ENCODE peak calls at places on chromosome X, in seven cellular contexts. D, T, I, O, F, A and B are unnamed samples.

GRCh38 chrX:20205927-20206708 is 60.6 kb downstream of the RPS6KA3 start:
- DNase-seq in D (no peak), T (no peak), I (no peak), O (no peak), F (peak), A (no peak), B (peak)

GRCh38 chrX:78513996-78514745 is 145.0 kb downstream of the RTL3 start:
- DNase-seq in D (no peak), T (no peak), I (peak), O (no peak), F (no peak), A (no peak), B (no peak)

GRCh38 chrX:66638591-66639500 is at the start of gene EDA2R:
- DNase-seq in D (peak), T (peak), I (peak), O (no peak), F (peak), A (peak), B (peak)

GRCh38 chrX:118872102-118872566 is 48.5 kb downstream of the ZCCHC12 start:
- DNase-seq in D (no peak), T (no peak), I (no peak), O (no peak), F (no peak), A (no peak), B (no peak)

GRCh38 chrX:70166601-70167590 is 10.4 kb upstream of the DGAT2L6 start:
- DNase-seq in D (peak), T (no peak), I (no peak), O (no peak), F (no peak), A (no peak), B (no peak)

GRCh38 chrX:39886282-39886681 is 211.5 kb downstream of the BCOR start:
- DNase-seq in D (no peak), T (no peak), I (no peak), O (no peak), F (no peak), A (no peak), B (no peak)

GRCh38 chrX:129360175-129360574 is 163.1 kb downstream of the SMARCA1 start:
- DNase-seq in D (no peak), T (no peak), I (peak), O (no peak), F (no peak), A (no peak), B (peak)

GRCh38 chrX:5458300-5458699 is 770.4 kb downstream of the NLGN4X start:
- DNase-seq in D (no peak), T (no peak), I (peak), O (no peak), F (no peak), A (no peak), B (no peak)

GRCh38 chrX:21638311-21638710 is 19.8 kb downstream of the KLHL34 start:
- DNase-seq in D (peak), T (no peak), I (no peak), O (no peak), F (no peak), A (no peak), B (no peak)

GRCh38 chrX:149638860-149639259 is 7.3 kb upstream of the TMEM185A start:
- DNase-seq in D (no peak), T (no peak), I (no peak), O (no peak), F (no peak), A (no peak), B (no peak)

GRCh38 chrX:155957843-155958242 is 39.7 kb upstream of the IL9R start:
- DNase-seq in D (no peak), T (no peak), I (no peak), O (no peak), F (no peak), A (no peak), B (no peak)

GRCh38 chrX:129653985-129654651 is 638 bp downstream of the APLN start:
- DNase-seq in D (no peak), T (no peak), I (no peak), O (no peak), F (no peak), A (peak), B (no peak)

GRCh38 chrX:78092296-78092695 is 11.8 kb upstream of the PGK1 start:
- DNase-seq in D (no peak), T (no peak), I (peak), O (no peak), F (peak), A (no peak), B (no peak)

GRCh38 chrX:46710927-46711623 is 47.8 kb downstream of the SLC9A7 start:
- DNase-seq in D (no peak), T (no peak), I (peak), O (no peak), F (no peak), A (no peak), B (no peak)

GRCh38 chrX:3516051-3516541 is 169.6 kb upstream of the MXRA5 start:
- DNase-seq in D (no peak), T (no peak), I (no peak), O (no peak), F (no peak), A (no peak), B (no peak)

GRCh38 chrX:31633349-31633748 is 561.5 kb upstream of the FTHL17 start:
- DNase-seq in D (no peak), T (no peak), I (no peak), O (no peak), F (no peak), A (no peak), B (no peak)

GRCh38 chrX:117957128-117957527 is 159.5 kb downstream of the KLHL13 start:
- DNase-seq in D (no peak), T (no peak), I (no peak), O (no peak), F (no peak), A (no peak), B (no peak)

GRCh38 chrX:17706676-17707075 is 30.6 kb upstream of the SCML1 start:
- DNase-seq in D (peak), T (no peak), I (no peak), O (no peak), F (no peak), A (no peak), B (no peak)

GRCh38 chrX:134810211-134810610 is 151.9 kb upstream of the PLAC1 start:
- DNase-seq in D (no peak), T (no peak), I (no peak), O (no peak), F (no peak), A (no peak), B (no peak)

GRCh38 chrX:14779589-14779988 is 93.3 kb downstream of the FANCB start:
- DNase-seq in D (no peak), T (no peak), I (no peak), O (no peak), F (no peak), A (no peak), B (no peak)

GRCh38 chrX:10156199-10157031 is at the start of gene CLCN4:
- DNase-seq in D (no peak), T (peak), I (peak), O (no peak), F (peak), A (peak), B (peak)

GRCh38 chrX:124736553-124737240 is 390.3 kb downstream of the SH2D1A start:
- DNase-seq in D (no peak), T (peak), I (peak), O (no peak), F (no peak), A (no peak), B (no peak)

GRCh38 chrX:130786030-130786429 is 117.0 kb downstream of the ENOX2 start:
- DNase-seq in D (no peak), T (no peak), I (no peak), O (no peak), F (no peak), A (no peak), B (no peak)

GRCh38 chrX:39460491-39460890 is 637.3 kb downstream of the BCOR start:
- DNase-seq in D (no peak), T (no peak), I (no peak), O (no peak), F (no peak), A (no peak), B (no peak)

GRCh38 chrX:22246620-22247019 is 26.1 kb upstream of the CBLL2 start:
- DNase-seq in D (peak), T (no peak), I (no peak), O (no peak), F (no peak), A (no peak), B (no peak)

GRCh38 chrX:136219893-136220292 is 31.3 kb downstream of the MAP7D3 start:
- DNase-seq in D (no peak), T (no peak), I (no peak), O (no peak), F (no peak), A (no peak), B (no peak)

GRCh38 chrX:45142185-45142584 is 58.5 kb downstream of the DIPK2B start:
- DNase-seq in D (no peak), T (no peak), I (no peak), O (no peak), F (no peak), A (no peak), B (no peak)

GRCh38 chrX:122270809-122271494 is 913.1 kb upstream of the GRIA3 start:
- DNase-seq in D (no peak), T (no peak), I (no peak), O (no peak), F (no peak), A (no peak), B (no peak)

GRCh38 chrX:41559235-41559634 is 112.1 kb downstream of the NYX start:
- DNase-seq in D (no peak), T (no peak), I (no peak), O (no peak), F (no peak), A (no peak), B (no peak)

GRCh38 chrX:134251241-134251640 is 14.3 kb downstream of the CCDC160 start:
- DNase-seq in D (no peak), T (no peak), I (no peak), O (no peak), F (no peak), A (no peak), B (no peak)

GRCh38 chrX:135257469-135257868 is 5.6 kb downstream of the ETDA start:
- DNase-seq in D (no peak), T (no peak), I (no peak), O (no peak), F (no peak), A (no peak), B (no peak)

GRCh38 chrX:64792598-64793337 is 183.5 kb downstream of the ZC4H2 start:
- DNase-seq in D (no peak), T (no peak), I (peak), O (no peak), F (no peak), A (no peak), B (no peak)

GRCh38 chrX:112043997-112044396 is 38.6 kb downstream of the TRPC5 start:
- DNase-seq in D (no peak), T (no peak), I (peak), O (no peak), F (no peak), A (no peak), B (no peak)
- TF ChIP-seq CTCF in D (no peak), T (no peak), I (peak), O (no peak), F (peak), A (no peak), B (peak)

DNA sequence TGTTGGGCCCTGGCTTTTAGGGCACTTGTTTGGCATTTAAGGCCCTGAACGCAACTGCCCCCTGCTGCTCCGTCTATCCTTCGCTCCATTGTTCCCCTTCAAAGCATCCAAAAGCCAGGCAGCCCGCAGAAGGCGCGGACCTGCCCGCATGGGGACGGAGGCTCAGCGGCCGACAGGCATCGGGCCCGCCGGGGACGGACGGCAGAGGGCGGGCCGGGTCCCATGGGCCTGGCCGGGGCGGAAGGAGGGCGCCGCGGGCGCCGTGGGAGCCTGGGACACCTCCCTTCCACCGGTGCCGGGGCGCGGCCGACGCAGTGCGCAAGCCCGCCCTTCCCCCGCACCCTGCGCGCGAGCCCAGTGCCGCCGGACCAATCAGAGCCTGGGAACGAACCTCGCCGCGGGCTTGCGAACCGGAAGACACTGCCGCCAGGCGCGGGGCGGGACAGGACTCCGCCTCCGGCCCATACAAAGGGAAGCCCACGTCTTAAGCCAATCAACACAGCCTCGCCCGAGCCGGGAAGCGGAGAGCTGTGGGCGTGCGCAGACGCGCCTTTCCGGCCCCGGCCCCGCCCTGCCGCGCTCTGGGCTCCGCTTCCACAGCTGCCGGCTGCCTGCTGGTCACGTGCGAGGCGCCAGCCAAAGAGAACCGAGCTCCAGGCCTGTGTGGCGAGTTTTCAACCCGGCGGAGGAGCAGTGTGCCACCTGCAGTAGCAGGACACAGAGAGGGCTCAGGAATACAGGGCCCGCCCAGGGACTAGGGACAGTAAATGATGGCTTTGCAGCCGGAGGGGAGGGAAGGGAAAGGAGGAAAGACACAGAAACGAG is 2.1 kb upstream of the ARHGAP4 start:
- DNase-seq in D (peak), T (peak), I (peak), O (peak), F (peak), A (peak), B (peak)
- TF ChIP-seq CTCF in D (peak), T (no peak), I (no peak), O (no peak), F (peak), A (peak), B (peak)

GRCh38 chrX:49039598-49040375 is 3.4 kb downstream of the TFE3 start:
- DNase-seq in D (peak), T (peak), I (peak), O (no peak), F (no peak), A (peak), B (peak)
- TF ChIP-seq CTCF in D (peak), T (no peak), I (no peak), O (no peak), F (no peak), A (no peak), B (no peak)

DNA sequence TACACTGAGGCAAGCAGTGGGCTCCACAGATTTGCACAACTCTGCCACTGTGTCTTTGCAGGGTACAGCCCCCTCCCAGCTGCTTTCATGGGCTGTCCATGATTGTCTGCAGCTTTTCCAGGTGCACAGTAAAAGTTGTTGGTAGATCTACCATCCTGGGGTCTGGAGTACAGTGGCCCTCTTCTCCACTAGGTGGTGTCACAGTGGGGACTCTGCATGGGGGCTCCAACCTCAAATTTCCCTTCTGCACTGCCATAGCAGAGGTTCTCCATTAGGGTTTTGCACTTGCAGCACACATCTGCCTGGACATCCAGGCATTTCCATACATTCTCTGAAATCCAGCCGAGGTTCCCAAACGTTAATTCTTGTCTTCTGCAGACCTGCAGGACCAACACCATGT is 1002.3 kb downstream of the FAM133A start:
- DNase-seq in D (no peak), T (no peak), I (no peak), O (no peak), F (no peak), A (no peak), B (no peak)
- TF ChIP-seq CTCF in D (no peak), T (no peak), I (peak), O (no peak), F (no peak), A (no peak), B (no peak)

DNA sequence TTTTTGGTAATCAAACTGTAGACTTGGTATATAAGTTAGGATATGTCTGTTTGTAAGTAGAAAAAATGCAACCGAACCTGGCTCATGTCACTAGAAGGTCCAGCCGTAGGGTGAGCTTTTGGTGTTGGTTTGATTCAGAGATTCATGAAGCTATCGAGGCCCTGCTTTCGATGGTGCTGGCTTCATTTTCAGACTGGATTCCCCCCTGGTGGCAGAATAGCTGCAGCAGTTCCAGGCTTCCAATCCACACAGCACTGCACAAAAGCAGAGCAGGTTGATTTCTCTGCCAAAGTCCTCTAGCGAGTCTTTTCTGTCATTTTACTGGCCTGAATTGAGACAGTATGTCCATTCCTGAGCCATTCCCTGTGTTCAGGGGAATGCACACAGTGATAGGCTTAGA is 33.1 kb downstream of the PDK3 start:
- DNase-seq in D (no peak), T (no peak), I (peak), O (no peak), F (no peak), A (peak), B (no peak)
- TF ChIP-seq CTCF in D (peak), T (no peak), I (peak), O (no peak), F (peak), A (peak), B (peak)

DNA sequence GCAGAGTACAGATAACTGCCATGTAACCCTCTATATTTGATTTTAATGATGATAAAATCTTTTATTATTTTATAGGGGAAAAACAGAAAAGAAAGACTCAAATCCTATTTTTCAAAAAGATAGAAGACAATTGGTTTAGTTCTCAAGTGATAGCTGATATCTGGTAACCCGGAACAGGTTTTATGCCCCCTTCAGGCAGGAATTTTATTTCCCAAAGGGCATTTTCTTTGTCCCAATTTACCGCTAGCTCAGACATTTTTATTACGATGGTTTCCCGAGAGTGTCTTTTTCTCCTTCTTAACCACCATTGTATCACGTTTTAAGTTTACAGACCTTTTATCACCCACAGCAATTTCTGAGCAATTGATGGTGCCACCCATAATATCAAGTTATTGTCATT is 204.9 kb upstream of the VCX start:
- DNase-seq in D (no peak), T (no peak), I (no peak), O (no peak), F (no peak), A (no peak), B (no peak)
- TF ChIP-seq CTCF in D (no peak), T (no peak), I (no peak), O (no peak), F (no peak), A (no peak), B (no peak)